ENCODE peak calls at places on chromosomes 11 and 22, in eight cellular contexts. C is HCT116, F is K562, P is endothelial cell of umbilical vein, N is SK-N-SH, I is H1, U is HepG2, G is GM12878. Q is an unnamed sample.

GRCh38 chr11:128555606-128556005 is 31.8 kb downstream of the ETS1 start:
- DNase-seq in C (peak; percentile 13), F (no peak), P (peak; percentile 49), N (no peak), I (no peak), U (peak; percentile 6), G (no peak), Q (no peak)

GRCh38 chr11:102485095-102485722 is 32.6 kb upstream of the TMEM123 start:
- DNase-seq in C (no peak), F (no peak), P (no peak), N (no peak), I (no peak), U (peak; percentile 72), G (no peak), Q (no peak)

GRCh38 chr11:69060005-69060404 is 11.3 kb downstream of the TPCN2 start:
- DNase-seq in C (no peak), F (no peak), P (no peak), N (no peak), I (no peak), U (no peak), G (no peak), Q (no peak)

GRCh38 chr11:14235701-14236100 is 123.3 kb downstream of the RRAS2 start:
- DNase-seq in C (no peak), F (no peak), P (no peak), N (no peak), I (no peak), U (no peak), G (no peak), Q (no peak)

GRCh38 chr11:128620306-128621175 is 33.2 kb upstream of the ETS1 start:
- DNase-seq in C (no peak), F (no peak), P (no peak), N (no peak), I (no peak), U (no peak), G (no peak), Q (no peak)

GRCh38 chr11:20964985-20965384 is 295.6 kb downstream of the NELL1 start:
- DNase-seq in C (no peak), F (no peak), P (no peak), N (no peak), I (no peak), U (no peak), G (no peak), Q (no peak)

GRCh38 chr22:33034753-33035152 is 23.4 kb downstream of the SYN3 start:
- DNase-seq in C (no peak), F (no peak), P (no peak), N (no peak), I (no peak), U (no peak), G (no peak), Q (no peak)

GRCh38 chr11:17604913-17605230 is 57.8 kb downstream of the OTOG start:
- DNase-seq in C (no peak), F (no peak), P (no peak), N (no peak), I (no peak), U (no peak), G (no peak), Q (no peak)

GRCh38 chr11:44760917-44761545 is 34.3 kb downstream of the TSPAN18 start:
- DNase-seq in C (peak; percentile 44), F (peak; percentile 74), P (peak; percentile 92), N (peak; percentile 54), I (peak; percentile 61), U (no peak), G (no peak), Q (no peak)

GRCh38 chr11:102914238-102915043 is 39.7 kb upstream of the MMP12 start:
- DNase-seq in C (peak; percentile 37), F (no peak), P (peak; percentile 53), N (peak; percentile 11), I (peak; percentile 54), U (peak; percentile 4), G (no peak), Q (no peak)

DNA sequence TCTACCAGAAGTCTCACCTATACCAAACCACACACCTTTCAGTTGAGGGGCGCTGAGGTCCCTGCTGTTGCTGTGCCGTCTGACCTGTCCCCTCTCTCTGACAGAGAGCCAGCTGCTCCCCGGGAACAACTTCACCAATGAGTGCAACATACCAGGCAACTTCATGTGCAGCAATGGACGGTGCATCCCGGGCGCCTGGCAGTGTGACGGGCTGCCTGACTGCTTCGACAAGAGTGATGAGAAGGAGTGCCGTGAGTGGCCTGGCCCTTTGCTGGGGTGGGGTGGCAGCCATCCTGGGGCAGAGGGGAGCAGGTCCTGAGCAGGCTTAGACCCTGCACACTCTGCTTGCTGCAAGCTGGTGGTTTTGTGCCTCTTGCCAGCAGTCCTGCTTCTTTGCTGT is 92.1 kb downstream of the LDLRAD3 start:
- DNase-seq in C (no peak), F (no peak), P (no peak), N (no peak), I (no peak), U (no peak), G (no peak), Q (no peak)
- H3K9ac ChIP-seq in C (no peak overlapping the region), F (no peak overlapping the region), P (no peak overlapping the region), N (no peak overlapping the region), I (no peak overlapping the region), U (no peak overlapping the region), G (no peak overlapping the region), Q (no peak overlapping the region)

DNA sequence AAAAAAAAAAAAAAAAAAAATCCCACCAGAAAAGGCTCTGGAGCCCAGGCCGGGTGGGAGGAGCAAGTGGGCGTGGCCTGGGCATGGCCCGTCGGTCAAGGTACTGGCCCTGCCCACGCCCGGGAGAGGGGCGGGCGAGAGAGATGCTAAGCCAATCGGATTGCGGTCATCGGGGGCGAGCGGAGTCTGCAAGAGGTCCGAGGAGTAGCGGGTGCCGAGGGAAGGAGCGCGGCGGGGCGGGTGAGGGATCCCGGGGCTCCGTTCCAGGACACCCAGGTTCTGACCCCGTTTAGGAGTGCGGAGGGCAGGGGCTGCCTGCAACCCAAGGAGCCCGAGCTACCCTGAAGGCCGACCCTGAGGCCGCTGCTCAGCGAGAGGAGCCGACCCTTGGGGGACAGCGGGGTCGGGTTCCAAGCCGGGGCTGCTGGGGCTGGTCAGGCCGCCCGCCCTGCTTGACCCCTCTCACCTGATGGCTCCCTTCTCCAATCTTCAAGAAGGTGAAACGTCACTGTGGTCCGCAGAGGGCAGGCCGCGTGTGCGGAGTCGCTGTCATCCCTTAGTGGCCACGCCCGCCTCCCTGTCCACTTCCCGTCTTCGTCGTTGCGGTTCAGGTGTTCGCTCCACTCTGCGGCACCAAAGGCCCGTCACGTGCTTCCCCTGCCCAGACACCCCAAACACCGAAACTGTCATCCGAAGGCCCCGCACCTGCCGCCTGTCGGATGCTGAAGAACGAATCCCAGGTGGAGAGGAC is 11.1 kb upstream of the TAB1 start:
- DNase-seq in C (peak; percentile 56), F (peak; percentile 98), P (peak; percentile 81), N (peak; percentile 96), I (peak; percentile 94), U (peak; percentile 80), G (no peak), Q (no peak)
- TF ChIP-seq POLR2AphosphoS5 in C (no peak), F (no peak), P (no peak), N (no peak), I (no peak), U (no peak), G (no peak), Q (no peak)

GRCh38 chr11:118888398-118888797 is 4.7 kb downstream of the CXCR5 start:
- DNase-seq in C (peak; percentile 68), F (no peak), P (no peak), N (no peak), I (no peak), U (no peak), G (no peak), Q (no peak)

GRCh38 chr11:118885319-118885718 is 1.6 kb downstream of the CXCR5 start:
- DNase-seq in C (no peak), F (no peak), P (no peak), N (no peak), I (no peak), U (no peak), G (no peak), Q (no peak)

GRCh38 chr11:118885831-118886571 is 2.3 kb downstream of the CXCR5 start:
- DNase-seq in C (no peak), F (no peak), P (no peak), N (no peak), I (no peak), U (no peak), G (no peak), Q (no peak)

GRCh38 chr11:118887219-118887618 is 3.5 kb downstream of the CXCR5 start:
- DNase-seq in C (no peak), F (no peak), P (no peak), N (no peak), I (no peak), U (no peak), G (no peak), Q (no peak)

DNA sequence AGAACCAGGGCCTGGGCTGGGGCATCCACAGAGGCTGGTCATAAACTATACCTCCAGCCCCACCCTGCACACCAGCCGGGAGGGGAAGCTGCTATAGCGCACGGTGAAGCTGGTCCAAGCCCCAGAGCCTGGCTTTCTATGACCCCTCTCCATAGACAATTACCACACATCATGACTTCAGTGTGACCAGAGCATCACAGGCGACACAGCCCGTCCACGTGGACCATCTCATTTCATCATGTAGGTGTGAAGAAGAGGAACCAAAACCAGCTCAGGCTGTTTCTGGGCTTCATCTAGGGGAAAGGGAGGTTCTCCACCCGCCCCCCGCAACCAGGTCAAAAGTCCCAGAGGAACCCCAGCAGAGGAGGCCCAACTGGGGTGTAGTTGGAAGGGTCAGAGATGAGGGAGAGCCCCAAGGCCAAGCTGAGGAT is 3.0 kb downstream of the CXCR5 start:
- DNase-seq in C (no peak), F (no peak), P (no peak), N (no peak), I (no peak), U (no peak), G (no peak), Q (no peak)
- H3K9ac ChIP-seq in C (no peak overlapping the region), F (peak overlapping the region; percentile 89), P (no peak overlapping the region), N (no peak overlapping the region), I (no peak overlapping the region), U (no peak overlapping the region), G (no peak overlapping the region), Q (no peak overlapping the region)

DNA sequence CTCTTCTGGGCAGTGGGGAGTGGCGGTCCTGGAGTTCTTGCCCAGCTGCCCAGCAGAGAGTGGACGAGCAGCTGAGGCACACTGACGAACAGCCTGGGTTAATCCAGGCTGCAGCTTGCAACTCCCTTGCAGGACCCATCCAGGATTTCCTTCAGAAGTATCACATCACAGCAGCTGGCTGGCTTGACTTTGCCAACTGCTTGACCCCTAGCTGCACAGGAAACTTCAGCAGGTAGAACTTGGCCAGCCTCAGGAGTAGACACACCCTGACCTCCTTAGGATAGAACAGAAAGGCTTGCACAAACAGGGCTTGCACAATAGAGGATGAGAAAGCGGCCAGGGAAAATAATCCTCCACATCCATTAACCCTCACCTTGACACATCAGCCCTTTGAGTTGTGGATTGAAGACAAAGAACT is 27.9 kb upstream of the FZD4 start:
- DNase-seq in C (no peak), F (no peak), P (peak; percentile 66), N (no peak), I (no peak), U (peak; percentile 66), G (no peak), Q (no peak)
- TF ChIP-seq POLR2AphosphoS5 in C (no peak), F (no peak), P (no peak), N (no peak), I (no peak), U (no peak), G (no peak), Q (no peak)

GRCh38 chr11:118592616-118593367 is 14.6 kb upstream of the PHLDB1 start:
- DNase-seq in C (no peak), F (no peak), P (no peak), N (no peak), I (no peak), U (no peak), G (no peak), Q (no peak)
- H3K9ac ChIP-seq in C (no peak overlapping the region), F (no peak overlapping the region), P (no peak overlapping the region), N (no peak overlapping the region), I (peak overlapping the region; percentile 0), U (no peak overlapping the region), G (no peak overlapping the region), Q (no peak overlapping the region)

GRCh38 chr11:130671801-130672700 is 223.6 kb downstream of the ADAMTS15 start:
- DNase-seq in C (no peak), F (no peak), P (no peak), N (peak; percentile 44), I (no peak), U (no peak), G (no peak), Q (no peak)
- TF ChIP-seq POLR2AphosphoS5 in C (no peak), F (no peak), P (no peak), N (no peak), I (no peak), U (no peak), G (no peak), Q (no peak)

Q was measured in SK-N-MC.